ENCODE peak calls at places on chromosome 20, in seven cellular contexts. One of them, this sample, is unnamed.

GRCh38 chr20:58647814-58648501 is 3.1 kb upstream of the STX16 start:
- DNase-seq in astrocyte of the spinal cord: peak
- DNase-seq in keratinocyte: no peak
- DNase-seq in transverse colon: no peak
- DNase-seq in pancreas: no peak
- DNase-seq in neural progenitor cell: no peak
- DNase-seq in heart left ventricle: no peak
- DNase-seq in this sample: no peak

GRCh38 chr20:24050119-24050518 is 61.5 kb upstream of the GGTLC1 start:
- DNase-seq in pancreas: no peak
- DNase-seq in neural progenitor cell: no peak
- DNase-seq in heart left ventricle: no peak
- DNase-seq in astrocyte of the spinal cord: no peak
- DNase-seq in transverse colon: no peak
- DNase-seq in keratinocyte: no peak
- DNase-seq in this sample: no peak

GRCh38 chr20:55978550-55978949 is 26.8 kb downstream of the CBLN4 start:
- DNase-seq in keratinocyte: no peak
- DNase-seq in neural progenitor cell: no peak
- DNase-seq in transverse colon: no peak
- DNase-seq in heart left ventricle: no peak
- DNase-seq in astrocyte of the spinal cord: no peak
- DNase-seq in pancreas: no peak
- DNase-seq in this sample: no peak

GRCh38 chr20:3781153-3781910 is at the start of gene SPEF1:
- DNase-seq in heart left ventricle: peak
- DNase-seq in pancreas: peak
- DNase-seq in transverse colon: peak
- DNase-seq in neural progenitor cell: peak
- DNase-seq in keratinocyte: no peak
- DNase-seq in astrocyte of the spinal cord: peak
- DNase-seq in this sample: peak

GRCh38 chr20:1700990-1701389 is 43.4 kb upstream of the SIRPG start:
- DNase-seq in heart left ventricle: no peak
- DNase-seq in neural progenitor cell: no peak
- DNase-seq in astrocyte of the spinal cord: no peak
- DNase-seq in transverse colon: no peak
- DNase-seq in pancreas: no peak
- DNase-seq in keratinocyte: no peak
- DNase-seq in this sample: no peak

GRCh38 chr20:54172856-54173652 is 732 bp downstream of the CYP24A1 start:
- DNase-seq in pancreas: no peak
- DNase-seq in keratinocyte: no peak
- DNase-seq in heart left ventricle: no peak
- DNase-seq in transverse colon: no peak
- DNase-seq in neural progenitor cell: peak
- DNase-seq in astrocyte of the spinal cord: peak
- DNase-seq in this sample: no peak

GRCh38 chr20:60238992-60239655 is 280.9 kb downstream of the CDH26 start:
- DNase-seq in transverse colon: no peak
- DNase-seq in astrocyte of the spinal cord: peak
- DNase-seq in neural progenitor cell: peak
- DNase-seq in keratinocyte: no peak
- DNase-seq in heart left ventricle: no peak
- DNase-seq in pancreas: no peak
- DNase-seq in this sample: no peak

GRCh38 chr20:45629496-45630100 is at the start of gene WFDC10A:
- DNase-seq in transverse colon: peak
- DNase-seq in heart left ventricle: peak
- DNase-seq in astrocyte of the spinal cord: peak
- DNase-seq in keratinocyte: peak
- DNase-seq in neural progenitor cell: peak
- DNase-seq in pancreas: peak
- DNase-seq in this sample: peak

GRCh38 chr20:9200620-9201019 is 131.7 kb downstream of the PLCB4 start:
- DNase-seq in transverse colon: no peak
- DNase-seq in neural progenitor cell: no peak
- DNase-seq in keratinocyte: no peak
- DNase-seq in pancreas: no peak
- DNase-seq in heart left ventricle: no peak
- DNase-seq in astrocyte of the spinal cord: peak
- DNase-seq in this sample: no peak

GRCh38 chr20:58117944-58118343 is 110.5 kb downstream of the ANKRD60 start:
- DNase-seq in transverse colon: no peak
- DNase-seq in astrocyte of the spinal cord: peak
- DNase-seq in pancreas: no peak
- DNase-seq in keratinocyte: no peak
- DNase-seq in heart left ventricle: no peak
- DNase-seq in neural progenitor cell: no peak
- DNase-seq in this sample: no peak

GRCh38 chr20:4472906-4473305 is 248.8 kb upstream of the PRND start:
- DNase-seq in keratinocyte: no peak
- DNase-seq in heart left ventricle: no peak
- DNase-seq in pancreas: no peak
- DNase-seq in transverse colon: no peak
- DNase-seq in neural progenitor cell: no peak
- DNase-seq in astrocyte of the spinal cord: no peak
- DNase-seq in this sample: no peak

GRCh38 chr20:48129319-48129973 is 344.2 kb upstream of the SULF2 start:
- DNase-seq in astrocyte of the spinal cord: no peak
- DNase-seq in pancreas: no peak
- DNase-seq in transverse colon: no peak
- DNase-seq in neural progenitor cell: peak
- DNase-seq in heart left ventricle: no peak
- DNase-seq in keratinocyte: no peak
- DNase-seq in this sample: no peak

GRCh38 chr20:30922129-30922528 is 335.3 kb upstream of the DEFB115 start:
- DNase-seq in pancreas: no peak
- DNase-seq in transverse colon: no peak
- DNase-seq in neural progenitor cell: no peak
- DNase-seq in keratinocyte: no peak
- DNase-seq in astrocyte of the spinal cord: no peak
- DNase-seq in heart left ventricle: no peak
- DNase-seq in this sample: no peak
- H3K4me3 ChIP-seq in pancreas: no peak
- H3K4me3 ChIP-seq in transverse colon: no peak
- H3K4me3 ChIP-seq in neural progenitor cell: no peak
- H3K4me3 ChIP-seq in keratinocyte: no peak
- H3K4me3 ChIP-seq in astrocyte of the spinal cord: no peak
- H3K4me3 ChIP-seq in heart left ventricle: no peak
- H3K4me3 ChIP-seq in this sample: no peak

DNA sequence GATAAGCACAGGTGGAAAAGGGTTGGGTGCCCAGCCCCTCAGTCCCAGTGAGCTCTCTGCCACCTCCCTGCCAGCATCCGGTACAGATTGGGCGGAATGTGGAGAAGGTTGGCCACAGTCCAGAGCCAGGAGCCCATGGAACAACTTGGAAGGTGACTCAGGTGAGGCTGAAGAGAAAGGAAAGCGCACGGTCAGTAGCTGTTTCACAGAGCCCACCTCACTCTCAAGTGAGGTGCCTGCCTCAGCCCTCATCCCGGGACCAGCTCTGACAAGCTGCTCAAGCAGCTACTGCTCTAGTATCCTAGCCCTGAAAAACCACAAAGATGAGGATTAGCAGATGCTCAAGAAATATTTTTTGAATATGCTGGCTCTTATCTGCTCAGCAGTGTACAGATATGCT is 1.1 kb upstream of the MMP24OS start:
- DNase-seq in astrocyte of the spinal cord: no peak
- DNase-seq in heart left ventricle: no peak
- DNase-seq in transverse colon: no peak
- DNase-seq in keratinocyte: no peak
- DNase-seq in pancreas: no peak
- DNase-seq in neural progenitor cell: no peak
- DNase-seq in this sample: no peak
- H3K4me3 ChIP-seq in astrocyte of the spinal cord: no peak
- H3K4me3 ChIP-seq in heart left ventricle: no peak
- H3K4me3 ChIP-seq in transverse colon: no peak
- H3K4me3 ChIP-seq in keratinocyte: no peak
- H3K4me3 ChIP-seq in pancreas: no peak
- H3K4me3 ChIP-seq in neural progenitor cell: no peak
- H3K4me3 ChIP-seq in this sample: no peak

GRCh38 chr20:63741676-63742380 is 2.3 kb downstream of the SLC2A4RG start:
- DNase-seq in astrocyte of the spinal cord: no peak
- DNase-seq in neural progenitor cell: no peak
- DNase-seq in transverse colon: no peak
- DNase-seq in heart left ventricle: no peak
- DNase-seq in keratinocyte: no peak
- DNase-seq in pancreas: peak
- DNase-seq in this sample: no peak
- H3K4me3 ChIP-seq in astrocyte of the spinal cord: peak
- H3K4me3 ChIP-seq in neural progenitor cell: peak
- H3K4me3 ChIP-seq in transverse colon: no peak
- H3K4me3 ChIP-seq in heart left ventricle: no peak
- H3K4me3 ChIP-seq in keratinocyte: peak
- H3K4me3 ChIP-seq in pancreas: no peak
- H3K4me3 ChIP-seq in this sample: no peak

DNA sequence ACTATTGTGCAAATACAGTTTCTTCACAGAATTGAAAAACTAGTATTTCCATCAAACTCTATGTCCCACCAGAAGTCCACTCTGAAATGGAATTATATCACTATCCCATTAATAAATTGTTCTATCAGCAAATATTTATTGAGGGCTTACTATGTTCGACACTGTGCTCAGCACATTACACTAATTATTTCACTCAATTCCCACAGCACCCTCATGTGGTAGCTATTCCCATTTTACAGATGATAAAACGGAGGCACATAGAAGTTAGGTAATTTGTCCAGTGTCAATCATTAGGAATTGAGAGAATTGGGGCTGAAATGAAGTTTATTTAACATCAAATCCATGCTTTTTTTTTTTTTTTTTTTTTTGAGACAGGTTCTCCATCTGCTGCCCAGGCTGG is 52.5 kb downstream of the MKKS start:
- DNase-seq in transverse colon: no peak
- DNase-seq in keratinocyte: no peak
- DNase-seq in pancreas: no peak
- DNase-seq in neural progenitor cell: no peak
- DNase-seq in heart left ventricle: no peak
- DNase-seq in astrocyte of the spinal cord: no peak
- DNase-seq in this sample: no peak
- H3K4me3 ChIP-seq in transverse colon: no peak
- H3K4me3 ChIP-seq in keratinocyte: no peak
- H3K4me3 ChIP-seq in pancreas: no peak
- H3K4me3 ChIP-seq in neural progenitor cell: no peak
- H3K4me3 ChIP-seq in heart left ventricle: no peak
- H3K4me3 ChIP-seq in astrocyte of the spinal cord: no peak
- H3K4me3 ChIP-seq in this sample: no peak

GRCh38 chr20:19275038-19275629 is 62.7 kb downstream of the SLC24A3 start:
- DNase-seq in neural progenitor cell: no peak
- DNase-seq in astrocyte of the spinal cord: no peak
- DNase-seq in keratinocyte: no peak
- DNase-seq in heart left ventricle: no peak
- DNase-seq in transverse colon: no peak
- DNase-seq in pancreas: no peak
- DNase-seq in this sample: no peak
- H3K4me3 ChIP-seq in neural progenitor cell: no peak
- H3K4me3 ChIP-seq in astrocyte of the spinal cord: no peak
- H3K4me3 ChIP-seq in keratinocyte: no peak
- H3K4me3 ChIP-seq in heart left ventricle: no peak
- H3K4me3 ChIP-seq in transverse colon: no peak
- H3K4me3 ChIP-seq in pancreas: no peak
- H3K4me3 ChIP-seq in this sample: no peak

GRCh38 chr20:51542033-51542893 is at the start of gene NFATC2:
- DNase-seq in transverse colon: peak
- DNase-seq in astrocyte of the spinal cord: no peak
- DNase-seq in pancreas: peak
- DNase-seq in neural progenitor cell: peak
- DNase-seq in keratinocyte: no peak
- DNase-seq in heart left ventricle: peak
- DNase-seq in this sample: peak

GRCh38 chr20:51545515-51545914 is 3.0 kb upstream of the NFATC2 start:
- DNase-seq in keratinocyte: no peak
- DNase-seq in pancreas: no peak
- DNase-seq in transverse colon: no peak
- DNase-seq in heart left ventricle: no peak
- DNase-seq in astrocyte of the spinal cord: no peak
- DNase-seq in neural progenitor cell: no peak
- DNase-seq in this sample: no peak

GRCh38 chr20:51541189-51542032 is 1.1 kb downstream of the NFATC2 start:
- DNase-seq in astrocyte of the spinal cord: peak
- DNase-seq in neural progenitor cell: peak
- DNase-seq in keratinocyte: no peak
- DNase-seq in heart left ventricle: peak
- DNase-seq in transverse colon: peak
- DNase-seq in pancreas: peak
- DNase-seq in this sample: no peak

GRCh38 chr20:51540585-51540984 is 1.9 kb downstream of the NFATC2 start:
- DNase-seq in astrocyte of the spinal cord: no peak
- DNase-seq in heart left ventricle: no peak
- DNase-seq in pancreas: no peak
- DNase-seq in neural progenitor cell: no peak
- DNase-seq in transverse colon: no peak
- DNase-seq in keratinocyte: no peak
- DNase-seq in this sample: no peak

DNA sequence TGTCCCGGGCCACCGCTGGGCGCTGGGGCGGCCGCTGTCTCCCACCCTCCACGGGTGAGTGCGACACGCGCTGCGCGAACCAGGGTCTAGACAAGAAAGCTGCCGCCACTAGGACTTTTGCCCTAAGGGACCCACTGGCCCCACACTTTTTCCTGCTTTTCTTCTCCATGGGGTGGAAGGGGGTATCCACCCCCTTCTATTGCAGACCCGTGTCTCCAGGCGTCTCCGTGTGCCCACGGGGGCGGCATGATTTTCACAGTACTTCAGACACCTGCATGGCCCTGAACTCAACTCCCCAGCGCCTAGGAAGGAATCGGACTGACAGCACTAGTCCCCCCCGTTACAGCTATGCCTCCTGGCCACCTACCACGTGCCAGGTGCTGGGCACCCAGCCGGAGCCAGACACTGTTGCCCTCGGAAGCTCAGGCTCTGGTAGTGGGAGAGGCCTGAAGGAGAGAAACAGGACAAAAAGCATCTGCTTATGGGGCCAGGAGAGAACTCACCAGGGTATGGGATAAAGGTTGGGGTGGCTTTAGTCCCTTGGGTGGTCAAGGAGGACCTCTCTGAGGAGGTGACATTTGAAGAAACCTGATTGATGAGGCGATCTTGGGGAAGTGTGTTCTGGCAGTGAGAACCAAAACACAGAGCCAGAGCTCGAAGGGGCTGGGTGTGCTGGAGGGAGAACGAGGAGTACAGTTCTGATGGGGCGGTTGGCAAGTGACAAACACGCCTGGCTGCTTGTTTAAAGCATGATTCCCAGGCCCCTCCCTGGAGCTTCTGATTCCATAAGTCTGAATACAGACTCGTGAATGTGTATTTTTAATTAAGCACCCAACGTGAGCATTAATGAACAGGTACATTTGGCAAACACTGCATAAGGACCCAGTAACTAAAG is 622 bp upstream of the NFATC2 start:
- DNase-seq in astrocyte of the spinal cord: no peak
- DNase-seq in keratinocyte: no peak
- DNase-seq in neural progenitor cell: no peak
- DNase-seq in transverse colon: peak
- DNase-seq in heart left ventricle: no peak
- DNase-seq in pancreas: peak
- DNase-seq in this sample: no peak
- H3K4me3 ChIP-seq in astrocyte of the spinal cord: peak
- H3K4me3 ChIP-seq in keratinocyte: no peak
- H3K4me3 ChIP-seq in neural progenitor cell: peak
- H3K4me3 ChIP-seq in transverse colon: peak
- H3K4me3 ChIP-seq in heart left ventricle: peak
- H3K4me3 ChIP-seq in pancreas: peak
- H3K4me3 ChIP-seq in this sample: peak